ENCODE peak calls at places on chromosome 1, in five cellular contexts. K is A549, X is HepG2, S is GM12878, A is K562. O is an unnamed sample.

GRCh38 chr1:55012661-55013060 is 13.9 kb downstream of the BSND start:
- DNase-seq in K (no peak), X (no peak), S (no peak), A (no peak), O (no peak)

GRCh38 chr1:18340787-18341186 is 139.9 kb upstream of the KLHDC7A start:
- DNase-seq in K (no peak), X (no peak), S (no peak), A (no peak), O (no peak)

GRCh38 chr1:220184503-220184902 is 87.8 kb downstream of the RAB3GAP2 start:
- DNase-seq in K (no peak), X (no peak), S (no peak), A (no peak), O (no peak)

GRCh38 chr1:196660912-196661311 is 9.1 kb downstream of the CFH start:
- DNase-seq in K (peak), X (no peak), S (no peak), A (peak), O (no peak)

GRCh38 chr1:219555031-219555667 is 57.8 kb downstream of the ZC3H11B start:
- DNase-seq in K (peak), X (no peak), S (no peak), A (no peak), O (peak)

GRCh38 chr1:232031156-232031555 is 404.6 kb downstream of the DISC1 start:
- DNase-seq in K (no peak), X (no peak), S (no peak), A (no peak), O (no peak)

GRCh38 chr1:118151312-118151937 is 33.6 kb downstream of the SPAG17 start:
- DNase-seq in K (peak), X (peak), S (peak), A (peak), O (peak)

GRCh38 chr1:238409947-238410346 is 519.2 kb upstream of the ZP4 start:
- DNase-seq in K (no peak), X (no peak), S (no peak), A (no peak), O (no peak)

GRCh38 chr1:9363061-9363471 is 70.4 kb downstream of the SPSB1 start:
- DNase-seq in K (no peak), X (no peak), S (no peak), A (no peak), O (no peak)

GRCh38 chr1:59079434-59080135 is 217.3 kb upstream of the FGGY start:
- DNase-seq in K (no peak), X (no peak), S (no peak), A (no peak), O (no peak)

GRCh38 chr1:177858222-177858894 is 111.5 kb downstream of the SEC16B start:
- DNase-seq in K (no peak), X (no peak), S (no peak), A (no peak), O (no peak)

GRCh38 chr1:17060129-17060868 is 6.5 kb upstream of the SDHB start:
- DNase-seq in K (no peak), X (no peak), S (no peak), A (no peak), O (no peak)

GRCh38 chr1:152162826-152163463 is 3.9 kb upstream of the RPTN start:
- DNase-seq in K (peak), X (peak), S (no peak), A (no peak), O (no peak)

DNA sequence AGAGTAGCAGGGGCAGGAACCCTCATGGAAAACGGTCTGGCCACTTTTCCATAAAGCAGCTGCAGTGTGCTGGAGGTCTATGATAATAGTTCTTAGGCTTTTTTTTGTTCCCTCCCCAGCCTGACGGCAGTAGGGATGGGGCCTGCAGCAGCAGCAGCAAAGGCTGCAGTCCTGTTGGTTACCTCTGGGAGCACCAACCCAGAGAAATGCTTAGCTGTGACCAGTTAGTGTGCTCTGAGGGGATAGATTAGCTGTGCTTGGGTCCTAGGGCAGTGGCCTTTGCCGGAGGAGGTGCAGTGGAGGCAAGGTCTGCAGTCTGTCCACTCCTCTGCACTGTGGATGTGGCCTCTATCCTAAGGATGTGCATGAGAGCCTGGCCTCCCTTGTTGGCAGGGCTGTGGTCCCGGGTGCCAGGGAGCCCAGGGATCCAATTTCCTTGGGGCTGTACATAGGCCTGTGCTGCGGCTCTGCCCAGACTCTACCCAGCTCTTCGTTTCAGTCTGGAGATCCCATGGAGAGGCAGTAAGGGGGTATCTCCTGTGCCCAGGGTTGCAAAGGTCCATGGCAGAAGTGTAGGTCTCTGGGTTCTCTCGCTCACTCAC is 322.7 kb downstream of the PTBP2 start:
- DNase-seq in K (no peak), X (no peak), S (no peak), A (no peak), O (no peak)
- TF ChIP-seq ESRRA in K (no peak), X (no peak), S (no peak), A (no peak), O (no peak)

GRCh38 chr1:115810609-115811008 is 30.3 kb downstream of the NHLH2 start:
- DNase-seq in K (no peak), X (no peak), S (no peak), A (no peak), O (no peak)

GRCh38 chr1:115813735-115814134 is 27.2 kb downstream of the NHLH2 start:
- DNase-seq in K (no peak), X (no peak), S (no peak), A (no peak), O (no peak)

GRCh38 chr1:115809847-115810246 is 31.1 kb downstream of the NHLH2 start:
- DNase-seq in K (no peak), X (no peak), S (no peak), A (no peak), O (no peak)

GRCh38 chr1:115814685-115815398 is 26.1 kb downstream of the NHLH2 start:
- DNase-seq in K (no peak), X (no peak), S (no peak), A (no peak), O (no peak)

DNA sequence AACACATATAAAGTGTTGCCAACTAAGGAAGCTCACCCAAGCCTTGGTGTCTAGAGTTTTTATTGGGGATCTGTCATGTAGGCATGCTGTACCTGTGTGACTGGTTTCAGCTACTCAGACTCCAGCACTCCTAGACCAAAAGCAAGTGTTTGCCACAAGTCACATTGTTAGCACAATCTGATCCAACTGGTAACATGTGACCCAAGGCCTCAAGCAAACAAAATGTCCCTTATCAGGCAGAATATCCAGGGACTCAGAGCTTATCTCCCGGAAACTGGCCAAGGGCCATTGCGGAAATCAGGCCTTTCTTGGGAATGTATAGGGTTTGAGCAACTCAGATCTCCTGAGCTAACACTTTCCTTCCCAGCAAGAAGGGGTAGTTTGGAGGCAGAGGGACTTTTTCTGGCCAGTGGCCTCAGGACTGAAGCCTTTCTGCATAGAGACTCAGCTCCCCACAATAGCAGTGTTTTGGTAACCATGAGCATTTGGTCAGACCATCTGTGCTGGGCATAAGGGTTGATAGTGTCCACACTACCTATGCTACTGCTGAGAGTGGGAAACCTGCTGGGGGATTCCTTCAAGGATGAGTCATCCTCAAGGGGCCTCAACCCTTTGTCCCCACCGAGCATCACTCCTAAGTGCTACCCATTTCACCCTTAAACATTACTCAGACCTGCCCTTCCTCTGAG is 29.6 kb downstream of the NHLH2 start:
- DNase-seq in K (no peak), X (no peak), S (no peak), A (no peak), O (no peak)
- TF ChIP-seq ESRRA in K (no peak), X (no peak), S (no peak), A (no peak), O (no peak)

GRCh38 chr1:28208818-28209441 is 23.9 kb downstream of the DNAJC8 start:
- DNase-seq in K (peak), X (peak), S (peak), A (peak), O (peak)
- TF ChIP-seq ESRRA in K (no peak), X (no peak), S (no peak), A (no peak), O (no peak)

DNA sequence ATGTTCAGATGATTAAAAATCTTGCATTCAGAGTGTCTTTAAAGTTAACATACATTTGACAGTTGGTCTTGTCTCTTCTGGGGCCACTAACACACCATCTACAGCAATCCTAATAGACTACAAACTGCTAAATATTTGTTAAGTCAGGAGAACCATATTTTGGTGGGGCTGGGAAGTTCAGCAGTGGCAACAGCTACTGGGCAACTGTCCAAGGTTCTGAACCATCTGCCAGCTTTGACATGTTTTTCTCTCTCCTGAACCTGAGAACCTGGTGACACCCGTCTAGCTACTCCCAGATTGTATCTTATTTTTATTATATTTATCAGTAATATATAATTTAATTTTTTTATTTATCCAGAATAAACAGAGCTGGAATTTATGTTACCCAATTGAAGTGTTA is 199.0 kb upstream of the DPYD start:
- DNase-seq in K (peak), X (no peak), S (no peak), A (no peak), O (peak)
- TF ChIP-seq ESRRA in K (no peak), X (no peak), S (no peak), A (no peak), O (no peak)

GRCh38 chr1:6489799-6490180 is 1.7 kb downstream of the PLEKHG5 start:
- DNase-seq in K (peak), X (peak), S (peak), A (peak), O (peak)

GRCh38 chr1:6490181-6491075 is 1.0 kb downstream of the PLEKHG5 start:
- DNase-seq in K (peak), X (peak), S (peak), A (peak), O (peak)

GRCh38 chr1:6491076-6491449 is 404 bp downstream of the PLEKHG5 start:
- DNase-seq in K (no peak), X (no peak), S (no peak), A (no peak), O (no peak)

GRCh38 chr1:6491966-6492365 is 499 bp upstream of the PLEKHG5 start:
- DNase-seq in K (no peak), X (no peak), S (no peak), A (no peak), O (no peak)

DNA sequence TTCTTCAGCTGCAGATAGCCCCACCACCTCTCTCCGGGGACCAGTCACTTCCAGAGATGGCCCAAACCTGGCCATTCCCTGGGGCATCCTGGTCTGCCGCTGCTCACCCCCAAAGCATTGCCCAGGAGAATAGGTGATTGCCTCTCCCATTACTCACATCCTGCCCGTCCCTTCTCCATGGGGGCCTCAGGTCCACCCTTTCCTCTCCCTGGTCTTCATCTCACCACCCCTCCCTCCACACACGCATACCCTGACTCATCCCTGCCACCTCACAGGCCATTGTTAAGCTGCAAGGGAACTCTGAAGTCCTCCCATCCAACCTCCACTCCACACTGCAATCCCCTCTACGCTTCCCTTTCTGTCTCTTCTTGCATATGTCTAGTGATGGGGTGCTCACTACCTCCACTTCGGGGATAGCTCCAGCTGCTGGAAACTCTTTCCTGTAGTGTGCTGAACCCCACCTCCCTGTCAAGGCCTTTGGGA is at the start of gene PLEKHG5:
- DNase-seq in K (peak), X (peak), S (no peak), A (no peak), O (no peak)
- TF ChIP-seq ESRRA in K (no peak), X (no peak), S (no peak), A (no peak), O (no peak)

DNA sequence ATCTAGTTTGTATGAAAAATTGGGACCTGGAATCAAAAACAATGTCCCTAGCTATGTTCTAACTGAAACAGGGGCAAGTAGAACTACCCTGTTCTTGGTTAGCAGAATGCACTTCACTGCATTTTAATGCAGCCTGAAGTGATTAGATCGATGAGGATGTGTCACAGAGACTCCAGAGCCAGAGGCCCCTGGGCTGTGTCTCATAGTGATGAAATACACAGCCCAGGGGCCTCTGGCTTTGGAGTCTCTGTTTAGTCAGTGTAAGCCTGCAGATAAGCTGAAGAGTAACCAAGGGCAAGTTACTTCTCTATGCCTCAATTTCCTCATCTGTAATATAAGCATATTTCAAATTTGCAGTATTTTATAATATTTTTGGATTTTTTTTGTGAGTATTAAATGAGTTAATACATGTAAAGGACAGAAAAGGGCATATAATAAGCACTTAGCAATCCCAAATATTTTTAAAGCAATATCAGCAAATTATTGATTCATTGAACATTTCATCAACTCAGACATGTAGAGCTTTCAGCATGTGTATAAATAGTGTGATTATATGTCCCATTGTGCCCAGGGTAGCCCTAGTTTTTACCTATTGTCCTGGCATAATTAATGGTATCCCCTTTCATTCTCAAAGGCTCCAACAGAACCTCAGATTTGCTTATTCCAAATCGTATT is 23.5 kb upstream of the APOBEC4 start:
- DNase-seq in K (no peak), X (peak), S (no peak), A (no peak), O (no peak)
- TF ChIP-seq ESRRA in K (no peak), X (no peak), S (no peak), A (no peak), O (no peak)

DNA sequence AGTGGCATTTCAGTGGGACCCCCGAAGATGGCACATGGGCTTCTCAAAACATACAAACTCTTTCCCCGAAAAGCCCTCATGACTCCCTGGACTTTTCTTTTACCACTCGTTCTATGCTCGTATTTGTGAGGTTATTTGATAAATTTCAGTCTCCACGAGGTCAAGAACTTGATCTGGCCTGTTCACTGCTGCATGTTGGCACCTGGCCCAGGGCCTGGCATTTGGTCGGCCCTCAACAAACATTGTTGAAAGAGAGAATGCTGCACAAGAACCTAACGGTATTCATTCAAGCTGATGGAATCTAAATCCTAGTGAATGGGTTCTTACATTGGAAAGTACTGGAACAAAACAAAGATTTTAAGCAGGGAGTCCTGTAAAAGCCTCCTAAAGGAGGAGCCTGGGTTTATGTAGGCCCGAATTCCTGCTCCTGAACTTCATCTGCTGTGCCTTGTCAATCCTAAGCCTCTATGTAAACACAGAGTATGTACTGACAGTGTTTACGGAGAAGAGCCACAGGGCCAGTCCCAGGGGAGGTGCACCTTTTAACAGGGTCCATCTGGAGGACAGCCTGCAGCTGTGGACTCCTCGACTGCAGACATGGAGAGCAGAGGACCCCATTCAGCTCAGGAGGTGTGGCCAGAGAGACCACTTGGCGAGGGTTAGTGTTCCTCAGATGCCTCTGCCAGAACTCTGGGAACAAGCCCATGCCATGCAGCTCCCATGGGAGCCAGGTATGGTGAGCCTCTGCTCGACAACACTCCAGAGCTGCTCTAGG is 46.9 kb downstream of the L1TD1 start:
- DNase-seq in K (peak), X (peak), S (no peak), A (no peak), O (no peak)
- TF ChIP-seq ESRRA in K (no peak), X (peak), S (no peak), A (no peak), O (no peak)

O was measured in WTC11.